ENCODE peak calls at places on chromosome 7, in five cellular contexts. T, I, L, W and F are unnamed samples.

GRCh38 chr7:138935438-138936079 is 45.6 kb downstream of the KIAA1549 start:
- DNase-seq in T (peak; percentile 88), I (no peak), L (peak; percentile 45), W (no peak), F (peak; percentile 87)

GRCh38 chr7:19353158-19353557 is 207.9 kb upstream of the FERD3L start:
- DNase-seq in T (no peak), I (no peak), L (no peak), W (no peak), F (no peak)

GRCh38 chr7:149010451-149010850 is 17.9 kb downstream of the PDIA4 start:
- DNase-seq in T (no peak), I (peak; percentile 28), L (no peak), W (no peak), F (no peak)

GRCh38 chr7:122212754-122213153 is 68.7 kb upstream of the AASS start:
- DNase-seq in T (no peak), I (no peak), L (no peak), W (no peak), F (no peak)

GRCh38 chr7:39950473-39951155 is 558 bp downstream of the CDK13 start:
- DNase-seq in T (peak; percentile 13), I (peak; percentile 73), L (peak; percentile 65), W (peak; percentile 61), F (peak; percentile 53)

GRCh38 chr7:73573791-73574190 is 4.6 kb downstream of the TBL2 start:
- DNase-seq in T (no peak), I (no peak), L (no peak), W (no peak), F (no peak)

GRCh38 chr7:103989785-103990775 is 622 bp upstream of the RELN start:
- DNase-seq in T (no peak), I (peak; percentile 78), L (peak; percentile 81), W (no peak), F (peak; percentile 20)

GRCh38 chr7:1883031-1883761 is 213.1 kb downstream of the ELFN1 start:
- DNase-seq in T (peak; percentile 80), I (no peak), L (peak; percentile 40), W (no peak), F (peak; percentile 82)

GRCh38 chr7:73850212-73850611 is 7.9 kb upstream of the METTL27 start:
- DNase-seq in T (no peak), I (no peak), L (no peak), W (no peak), F (no peak)

GRCh38 chr7:131554880-131555516 is 1.4 kb downstream of the PODXL start:
- DNase-seq in T (no peak), I (peak; percentile 52), L (no peak), W (no peak), F (no peak)

GRCh38 chr7:29296421-29296820 is 101.8 kb downstream of the CHN2 start:
- DNase-seq in T (no peak), I (no peak), L (no peak), W (no peak), F (no peak)

GRCh38 chr7:1060315-1061080 is 16.2 kb downstream of the GPR146 start:
- DNase-seq in T (no peak), I (peak; percentile 85), L (peak; percentile 47), W (peak; percentile 61), F (no peak)

GRCh38 chr7:22990588-22990949 is 23.4 kb downstream of the HYCC1 start:
- DNase-seq in T (no peak), I (no peak), L (no peak), W (no peak), F (peak; percentile 23)

GRCh38 chr7:55278321-55278720 is 86.8 kb upstream of the LANCL2 start:
- DNase-seq in T (no peak), I (no peak), L (no peak), W (no peak), F (no peak)

GRCh38 chr7:151794508-151795167 is 82.3 kb downstream of the PRKAG2 start:
- DNase-seq in T (no peak), I (peak; percentile 78), L (no peak), W (peak; percentile 11), F (no peak)

GRCh38 chr7:85025312-85025756 is 161.5 kb downstream of the SEMA3D start:
- DNase-seq in T (peak; percentile 82), I (no peak), L (no peak), W (peak; percentile 49), F (peak; percentile 84)

GRCh38 chr7:47950714-47951113 is 2.4 kb upstream of the PKD1L1 start:
- DNase-seq in T (peak; percentile 62), I (peak; percentile 76), L (no peak), W (peak; percentile 60), F (peak; percentile 70)

GRCh38 chr7:22333680-22334141 is 23.2 kb downstream of the RAPGEF5 start:
- DNase-seq in T (peak; percentile 13), I (no peak), L (no peak), W (no peak), F (peak; percentile 38)

GRCh38 chr7:4479367-4480039 is 202.6 kb upstream of the FOXK1 start:
- DNase-seq in T (peak; percentile 44), I (peak; percentile 80), L (peak; percentile 5), W (no peak), F (peak; percentile 40)

GRCh38 chr7:118298771-118299170 is 74.3 kb downstream of the ANKRD7 start:
- DNase-seq in T (no peak), I (no peak), L (no peak), W (no peak), F (no peak)

GRCh38 chr7:103425177-103425576 is 20.8 kb downstream of the SLC26A5 start:
- DNase-seq in T (no peak), I (no peak), L (no peak), W (no peak), F (no peak)

GRCh38 chr7:132465516-132465915 is 110.8 kb downstream of the PLXNA4 start:
- DNase-seq in T (no peak), I (no peak), L (no peak), W (no peak), F (no peak)

GRCh38 chr7:28998110-28998509 is 40.0 kb upstream of the TRIL start:
- DNase-seq in T (no peak), I (no peak), L (peak; percentile 50), W (no peak), F (no peak)

GRCh38 chr7:20157456-20157855 is 59.7 kb downstream of the MACC1 start:
- DNase-seq in T (peak; percentile 88), I (no peak), L (no peak), W (no peak), F (peak; percentile 87)

GRCh38 chr7:47191876-47192291 is 390.0 kb downstream of the TNS3 start:
- DNase-seq in T (no peak), I (no peak), L (no peak), W (no peak), F (no peak)

GRCh38 chr7:112573302-112574039 is 92.7 kb downstream of the LSMEM1 start:
- DNase-seq in T (peak; percentile 50), I (no peak), L (no peak), W (no peak), F (peak; percentile 22)

GRCh38 chr7:115704884-115705283 is 325.7 kb downstream of the TFEC start:
- DNase-seq in T (no peak), I (no peak), L (no peak), W (no peak), F (no peak)

GRCh38 chr7:115707684-115708341 is 322.8 kb downstream of the TFEC start:
- DNase-seq in T (no peak), I (no peak), L (no peak), W (no peak), F (no peak)

GRCh38 chr7:115709664-115710063 is 320.9 kb downstream of the TFEC start:
- DNase-seq in T (no peak), I (no peak), L (no peak), W (no peak), F (no peak)

GRCh38 chr7:115707236-115707635 is 323.3 kb downstream of the TFEC start:
- DNase-seq in T (peak; percentile 42), I (peak; percentile 4), L (peak; percentile 38), W (no peak), F (peak; percentile 41)
- H3K4me3 ChIP-seq in T (no peak overlapping the region), I (no peak overlapping the region), L (no peak overlapping the region), W (no peak overlapping the region), F (no peak overlapping the region)

GRCh38 chr7:146116452-146117219 is at the start of gene CNTNAP2:
- DNase-seq in T (no peak), I (peak; percentile 67), L (peak; percentile 74), W (peak; percentile 19), F (peak; percentile 9)
- H3K4me3 ChIP-seq in T (peak within 1 kb of the TSS; percentile 22), I (peak within 1 kb of the TSS; percentile 74), L (peak within 1 kb of the TSS; percentile 64), W (peak within 1 kb of the TSS; percentile 65), F (peak within 1 kb of the TSS; percentile 35)

DNA sequence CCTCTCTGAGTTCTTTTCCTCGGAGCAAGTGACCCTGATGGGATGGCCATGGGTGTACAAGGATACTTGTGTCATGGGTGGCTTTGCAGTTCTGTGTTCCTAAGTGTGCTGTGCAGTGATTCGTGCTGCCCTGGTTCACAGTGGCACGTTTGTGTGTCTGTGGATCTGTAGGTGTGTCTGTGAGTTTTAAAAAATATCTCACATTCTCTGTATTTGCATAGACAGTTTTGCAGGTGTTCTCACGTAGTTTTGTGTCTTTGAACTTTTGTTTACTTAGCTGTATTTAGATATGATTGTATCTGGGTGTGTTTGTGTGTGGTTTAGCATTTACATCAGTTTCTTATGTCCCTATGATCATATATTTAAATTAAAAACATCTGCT is 3.7 kb downstream of the ZNF775 start:
- DNase-seq in T (no peak), I (no peak), L (no peak), W (no peak), F (no peak)
- H3K4me3 ChIP-seq in T (no peak overlapping the region), I (no peak overlapping the region), L (no peak overlapping the region), W (no peak overlapping the region), F (no peak overlapping the region)

DNA sequence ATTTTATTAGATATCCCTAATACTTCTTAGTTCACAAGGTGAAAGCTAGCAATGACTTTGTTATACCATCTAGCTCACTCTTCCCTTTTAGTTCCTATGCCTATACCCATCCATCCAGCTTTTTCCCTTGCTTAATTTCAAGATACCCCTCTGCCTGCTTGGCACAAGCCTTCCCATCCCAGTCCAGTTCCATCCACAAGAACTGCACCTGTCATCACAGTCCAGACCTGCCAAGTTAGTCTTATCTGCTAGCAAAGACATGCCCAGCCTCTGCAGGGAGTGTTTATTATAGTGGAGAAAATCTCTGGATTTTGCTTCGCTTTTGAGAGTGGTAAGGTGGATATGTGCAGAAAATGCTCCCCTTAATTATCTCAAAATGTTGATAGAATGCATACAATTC is 158.2 kb downstream of the ST7 start:
- DNase-seq in T (no peak), I (no peak), L (no peak), W (no peak), F (no peak)
- H3K4me3 ChIP-seq in T (no peak overlapping the region), I (no peak overlapping the region), L (no peak overlapping the region), W (no peak overlapping the region), F (no peak overlapping the region)

DNA sequence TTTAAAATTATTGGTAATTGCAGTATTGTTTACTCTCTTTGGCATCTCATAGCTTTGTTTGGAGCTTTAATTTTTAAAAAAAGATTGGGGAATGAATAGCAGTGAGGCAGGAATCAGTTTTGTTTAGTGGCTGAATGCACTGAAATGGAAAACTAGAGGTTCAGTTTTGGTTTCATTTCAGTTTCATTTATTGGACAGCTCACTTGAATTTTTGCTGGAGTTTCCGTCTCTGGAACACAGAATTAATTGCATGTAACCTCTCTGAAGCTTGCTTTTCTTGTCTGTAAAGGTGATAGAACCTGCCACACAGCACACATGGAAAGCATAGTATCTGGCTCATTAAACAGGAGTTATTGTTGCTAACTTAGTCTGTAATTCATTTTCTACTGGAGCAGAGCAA is 7.2 kb downstream of the GRM8 start:
- DNase-seq in T (no peak), I (no peak), L (no peak), W (no peak), F (no peak)
- H3K4me3 ChIP-seq in T (no peak overlapping the region), I (no peak overlapping the region), L (no peak overlapping the region), W (no peak overlapping the region), F (no peak overlapping the region)